ENCODE peak calls at places on chromosomes 5 and 9, in ten cellular contexts. P is thyroid gland, K is colonic mucosa, U is SK-N-SH, L is nephron progenitor cell, N is endothelial cell, W is WTC11, V is hepatocyte, X is neural crest cell, B is activated B cell treated with CpG ODN at 0.5 μM for 24 hours. M is an unnamed sample.

GRCh38 chr5:88159591-88159990 is 109.1 kb downstream of the TMEM161B start:
- DNase-seq in P (no peak), K (no peak), U (no peak), L (no peak), N (no peak), W (no peak), V (no peak), X (no peak), B (no peak), M (no peak)

GRCh38 chr5:14109041-14109747 is 33.9 kb upstream of the TRIO start:
- DNase-seq in P (no peak), K (peak), U (no peak), L (no peak), N (no peak), W (no peak), V (no peak), X (no peak), B (no peak), M (no peak)

GRCh38 chr5:84017704-84018240 is 297.1 kb upstream of the HAPLN1 start:
- DNase-seq in P (no peak), K (no peak), U (no peak), L (no peak), N (no peak), W (no peak), V (no peak), X (no peak), B (no peak), M (no peak)

GRCh38 chr9:118829334-118829733 is 539.9 kb downstream of the BRINP1 start:
- DNase-seq in P (no peak), K (no peak), U (peak), L (no peak), N (no peak), W (no peak), V (peak), X (no peak), B (no peak), M (no peak)

GRCh38 chr9:81621785-81622243 is 67.5 kb downstream of the TLE1 start:
- DNase-seq in P (no peak), K (no peak), U (no peak), L (peak), N (no peak), W (peak), V (no peak), X (peak), B (no peak), M (peak)

GRCh38 chr5:109907189-109907588 is 217.5 kb downstream of the MAN2A1 start:
- DNase-seq in P (no peak), K (no peak), U (no peak), L (no peak), N (no peak), W (no peak), V (no peak), X (no peak), B (no peak), M (no peak)

GRCh38 chr5:6814816-6815215 is 101.6 kb downstream of the TENT4A start:
- DNase-seq in P (no peak), K (no peak), U (no peak), L (no peak), N (no peak), W (no peak), V (no peak), X (no peak), B (no peak), M (no peak)

GRCh38 chr5:107165296-107165695 is 505.4 kb downstream of the EFNA5 start:
- DNase-seq in P (no peak), K (no peak), U (no peak), L (no peak), N (no peak), W (no peak), V (no peak), X (no peak), B (no peak), M (no peak)

GRCh38 chr5:96794757-96795156 is 13.0 kb downstream of the ERAP1 start:
- DNase-seq in P (no peak), K (no peak), U (no peak), L (no peak), N (no peak), W (no peak), V (no peak), X (no peak), B (no peak), M (no peak)

GRCh38 chr9:20352531-20352930 is 269.8 kb downstream of the MLLT3 start:
- DNase-seq in P (no peak), K (no peak), U (no peak), L (no peak), N (no peak), W (no peak), V (no peak), X (no peak), B (no peak), M (no peak)

GRCh38 chr5:149445739-149446369 is 66.8 kb upstream of the IL17B start:
- DNase-seq in P (no peak), K (no peak), U (no peak), L (no peak), N (no peak), W (no peak), V (peak), X (no peak), B (no peak), M (no peak)

GRCh38 chr5:73441377-73441776 is 7.2 kb downstream of the FOXD1 start:
- DNase-seq in P (no peak), K (no peak), U (no peak), L (no peak), N (no peak), W (no peak), V (no peak), X (no peak), B (no peak), M (no peak)

GRCh38 chr5:6729400-6730310 is 16.4 kb downstream of the TENT4A start:
- DNase-seq in P (no peak), K (no peak), U (no peak), L (no peak), N (no peak), W (no peak), V (no peak), X (no peak), B (no peak), M (peak)

GRCh38 chr9:2597483-2597882 is 24.1 kb upstream of the VLDLR start:
- DNase-seq in P (no peak), K (no peak), U (no peak), L (no peak), N (no peak), W (no peak), V (no peak), X (no peak), B (no peak), M (no peak)

GRCh38 chr5:176817369-176817841 is 7.0 kb downstream of the UNC5A start:
- DNase-seq in P (no peak), K (no peak), U (peak), L (peak), N (no peak), W (peak), V (peak), X (no peak), B (no peak), M (peak)

GRCh38 chr9:81971727-81972126 is 16.8 kb upstream of the SPATA31D1 start:
- DNase-seq in P (no peak), K (no peak), U (no peak), L (no peak), N (no peak), W (no peak), V (no peak), X (no peak), B (no peak), M (no peak)

GRCh38 chr9:33081128-33081851 is 4.8 kb upstream of the SMU1 start:
- DNase-seq in P (peak), K (peak), U (peak), L (peak), N (peak), W (peak), V (peak), X (peak), B (no peak), M (no peak)

GRCh38 chr9:137461663-137462395 is 2.7 kb upstream of the NSMF start:
- DNase-seq in P (peak), K (no peak), U (no peak), L (peak), N (no peak), W (peak), V (peak), X (peak), B (peak), M (peak)

GRCh38 chr9:101716629-101717028 is 21.8 kb downstream of the GRIN3A start:
- DNase-seq in P (no peak), K (no peak), U (no peak), L (no peak), N (no peak), W (no peak), V (no peak), X (no peak), B (no peak), M (peak)

GRCh38 chr5:84242286-84242685 is 142.4 kb downstream of the EDIL3 start:
- DNase-seq in P (no peak), K (no peak), U (no peak), L (no peak), N (no peak), W (no peak), V (peak), X (no peak), B (no peak), M (no peak)

GRCh38 chr9:12502520-12502919 is 190.7 kb upstream of the TYRP1 start:
- DNase-seq in P (no peak), K (no peak), U (no peak), L (no peak), N (no peak), W (no peak), V (no peak), X (no peak), B (no peak), M (no peak)

GRCh38 chr5:105929865-105930264 is 1740.9 kb downstream of the EFNA5 start:
- DNase-seq in P (no peak), K (no peak), U (no peak), L (no peak), N (no peak), W (no peak), V (no peak), X (no peak), B (no peak), M (no peak)

GRCh38 chr5:66882592-66883227 is 286.5 kb downstream of the MAST4 start:
- DNase-seq in P (peak), K (no peak), U (no peak), L (no peak), N (no peak), W (no peak), V (no peak), X (no peak), B (no peak), M (no peak)

GRCh38 chr5:150158170-150158949 is 2.7 kb upstream of the PDGFRB start:
- DNase-seq in P (no peak), K (no peak), U (peak), L (peak), N (no peak), W (no peak), V (no peak), X (no peak), B (no peak), M (peak)

GRCh38 chr9:84794981-84795637 is 125.6 kb downstream of the NTRK2 start:
- DNase-seq in P (no peak), K (no peak), U (no peak), L (no peak), N (no peak), W (no peak), V (no peak), X (no peak), B (no peak), M (no peak)

GRCh38 chr9:89806371-89807100 is 201.7 kb downstream of the GADD45G start:
- DNase-seq in P (no peak), K (no peak), U (no peak), L (no peak), N (no peak), W (no peak), V (no peak), X (no peak), B (no peak), M (no peak)

GRCh38 chr9:89808801-89809200 is 204.0 kb downstream of the GADD45G start:
- DNase-seq in P (no peak), K (no peak), U (no peak), L (no peak), N (no peak), W (no peak), V (no peak), X (no peak), B (no peak), M (no peak)

GRCh38 chr9:89807101-89807395 is 202.2 kb downstream of the GADD45G start:
- DNase-seq in P (no peak), K (no peak), U (no peak), L (no peak), N (no peak), W (no peak), V (no peak), X (no peak), B (no peak), M (no peak)

GRCh38 chr9:89807682-89808075 is 202.9 kb downstream of the GADD45G start:
- DNase-seq in P (no peak), K (no peak), U (no peak), L (no peak), N (no peak), W (no peak), V (no peak), X (no peak), B (no peak), M (no peak)

DNA sequence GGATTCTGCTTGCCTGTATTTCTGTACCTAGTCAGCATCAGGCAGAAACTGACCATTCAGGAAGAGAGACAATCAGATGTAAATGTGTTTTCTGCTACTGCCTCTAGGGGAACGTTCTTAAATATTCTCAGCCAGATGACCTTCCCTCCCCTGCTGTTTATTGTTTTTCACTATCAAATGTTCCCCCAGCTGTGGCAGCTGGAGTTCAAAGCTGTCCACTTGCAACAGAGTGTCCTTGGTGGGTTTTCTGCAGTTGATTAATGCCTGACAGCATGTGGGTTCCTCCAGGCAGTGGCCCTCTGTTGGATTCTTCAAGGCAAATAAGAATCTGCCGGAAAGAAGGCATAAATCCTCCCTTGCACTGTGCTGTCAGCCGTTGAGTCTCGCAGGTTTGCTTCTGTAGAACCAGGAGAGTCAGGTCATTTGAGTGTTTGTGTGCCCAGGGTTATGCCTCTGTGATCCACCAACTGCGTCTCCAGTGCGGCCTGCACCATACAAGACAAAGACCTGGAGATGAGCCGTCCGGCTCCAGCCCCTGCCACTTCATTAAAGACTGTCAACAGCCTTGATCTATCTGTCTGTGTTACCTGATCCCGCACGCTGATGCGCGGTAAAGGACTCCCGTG is 203.4 kb downstream of the GADD45G start:
- DNase-seq in P (no peak), K (no peak), U (peak), L (peak), N (no peak), W (no peak), V (no peak), X (no peak), B (no peak), M (no peak)
- TF ChIP-seq CTCF in P (no peak), K (no peak), U (no peak), L (no peak), N (no peak), W (no peak), V (peak), X (peak), B (no peak), M (peak)

DNA sequence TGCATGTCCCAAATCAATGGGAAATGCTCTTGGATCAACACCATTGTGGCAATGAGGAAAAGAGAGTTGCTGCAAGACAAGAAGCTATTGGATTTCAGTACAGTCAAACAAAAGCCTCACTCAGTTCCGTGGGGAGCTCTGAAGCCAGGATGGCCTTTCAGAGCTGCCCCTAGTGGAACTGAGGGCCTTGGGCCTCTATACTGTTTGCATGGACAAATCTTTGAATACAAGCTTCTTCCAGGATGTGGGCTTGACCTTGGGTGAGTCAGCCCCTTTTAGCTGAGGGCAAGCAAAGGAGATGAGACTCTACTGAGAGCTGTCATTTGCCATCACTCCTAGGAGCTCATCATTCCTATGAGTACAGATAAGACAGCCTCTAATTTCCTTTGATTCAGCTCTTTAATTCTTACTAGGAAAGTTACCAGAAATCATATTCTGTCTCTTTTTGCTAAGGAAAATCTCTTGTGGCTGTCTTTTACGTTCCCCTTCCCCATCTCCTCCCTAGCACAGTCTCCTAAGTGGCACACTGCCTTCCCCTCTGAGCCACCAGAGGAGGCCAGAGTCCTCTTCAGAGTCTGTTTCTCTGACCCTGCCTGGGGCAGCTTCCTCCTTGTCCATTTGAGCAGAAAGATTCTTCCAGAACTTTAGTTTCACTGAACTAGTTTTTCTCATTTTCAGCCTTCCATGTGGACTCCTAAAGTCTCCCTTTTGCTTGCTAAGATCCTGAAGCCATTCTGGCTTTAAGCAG is 168.8 kb upstream of the POC5 start:
- DNase-seq in P (peak), K (no peak), U (peak), L (peak), N (peak), W (peak), V (peak), X (peak), B (no peak), M (peak)
- TF ChIP-seq CTCF in P (no peak), K (peak), U (peak), L (peak), N (no peak), W (no peak), V (peak), X (peak), B (no peak), M (no peak)

DNA sequence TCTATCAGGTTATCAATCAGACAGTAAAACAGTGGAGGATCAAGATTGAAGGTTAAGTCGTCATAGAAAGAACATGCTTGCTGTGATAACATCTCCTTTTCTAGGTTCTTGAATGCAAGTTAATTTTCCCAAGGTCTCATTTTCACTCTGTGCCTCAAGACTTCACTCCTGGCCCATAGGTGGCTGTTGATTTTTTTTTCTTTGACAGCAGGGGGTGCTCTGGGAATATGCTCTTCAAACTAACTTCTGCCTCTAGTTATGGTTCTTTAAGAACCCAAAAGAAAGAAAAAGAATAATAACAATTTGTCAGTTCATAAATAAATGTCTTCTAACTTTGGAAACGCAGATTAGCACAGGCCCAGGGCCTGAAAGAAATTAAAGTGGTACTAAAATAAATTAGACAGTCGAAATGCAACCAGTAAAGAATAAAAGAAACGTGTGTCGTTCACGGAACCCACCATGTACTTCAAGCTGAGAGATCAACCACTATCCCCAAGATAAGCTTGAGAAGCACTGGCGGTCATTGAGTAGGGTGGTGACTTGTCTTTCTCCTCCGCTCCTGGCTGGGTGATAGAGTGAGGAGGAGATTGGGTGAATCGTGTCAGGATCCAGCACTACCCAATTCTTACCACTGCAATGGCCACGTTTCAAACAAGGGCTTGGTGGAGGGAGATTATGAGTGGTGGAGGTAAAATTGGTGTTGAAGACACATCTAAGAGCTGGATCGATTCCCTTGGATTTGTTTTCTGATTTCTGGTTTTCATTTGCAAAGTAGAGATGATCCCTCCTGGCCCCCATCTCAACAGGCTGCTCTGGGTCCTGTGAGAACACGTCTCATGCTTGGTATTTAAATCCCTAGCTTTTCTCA is 93.4 kb upstream of the IRX4 start:
- DNase-seq in P (no peak), K (no peak), U (no peak), L (no peak), N (no peak), W (no peak), V (no peak), X (no peak), B (no peak), M (no peak)
- TF ChIP-seq CTCF in P (no peak), K (no peak), U (peak), L (no peak), N (no peak), W (no peak), V (peak), X (no peak), B (no peak), M (no peak)

GRCh38 chr5:112366987-112367386 is 52.1 kb downstream of the EPB41L4A start:
- DNase-seq in P (no peak), K (no peak), U (peak), L (no peak), N (no peak), W (peak), V (peak), X (no peak), B (no peak), M (no peak)
- TF ChIP-seq CTCF in P (no peak), K (no peak), U (peak), L (peak), N (no peak), W (no peak), V (no peak), X (peak), B (no peak), M (peak)

DNA sequence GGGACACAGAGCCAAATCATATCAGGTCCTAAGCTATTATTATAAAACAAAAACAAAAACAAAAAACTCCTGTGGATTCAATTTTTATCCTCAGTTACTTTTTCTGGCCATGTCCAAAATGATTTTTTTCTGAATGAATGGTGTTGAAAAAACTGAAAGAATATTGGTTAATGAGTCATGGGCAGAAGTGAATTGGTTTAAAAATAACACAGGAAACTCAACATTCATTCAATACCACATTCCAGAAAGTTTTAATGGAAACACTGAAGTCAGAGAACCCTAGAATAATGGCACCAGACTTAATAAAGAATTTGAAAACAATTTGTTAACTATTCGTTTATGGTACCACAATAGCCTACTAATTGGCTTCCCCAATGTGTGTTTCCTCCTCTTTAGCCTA is 102.4 kb upstream of the CDH9 start:
- DNase-seq in P (no peak), K (no peak), U (no peak), L (no peak), N (no peak), W (no peak), V (no peak), X (no peak), B (no peak), M (no peak)
- TF ChIP-seq CTCF in P (no peak), K (no peak), U (no peak), L (no peak), N (no peak), W (no peak), V (no peak), X (no peak), B (no peak), M (no peak)

DNA sequence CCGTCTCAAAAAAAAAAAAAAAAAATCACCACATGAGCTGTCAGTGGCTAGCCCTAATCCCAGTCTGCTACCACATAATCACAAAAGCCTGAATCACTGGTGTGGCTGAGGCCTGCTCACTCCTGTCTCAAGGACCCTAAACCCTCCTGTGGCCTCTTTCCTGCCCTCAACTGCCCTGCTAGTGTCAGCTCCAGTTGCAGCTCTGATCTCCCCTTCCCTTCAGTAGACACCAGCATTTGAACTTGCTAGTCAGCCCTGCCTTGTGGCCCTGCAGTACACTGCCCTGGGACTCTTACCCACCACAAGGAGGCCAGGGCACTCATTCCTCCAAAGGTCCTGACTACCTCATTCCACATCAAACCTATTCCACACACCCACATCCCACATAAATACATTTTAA is 9.5 kb upstream of the P4HA2 start:
- DNase-seq in P (no peak), K (no peak), U (no peak), L (no peak), N (no peak), W (no peak), V (no peak), X (no peak), B (no peak), M (no peak)
- TF ChIP-seq CTCF in P (no peak), K (no peak), U (no peak), L (no peak), N (no peak), W (no peak), V (no peak), X (no peak), B (no peak), M (no peak)

M was measured in glutamatergic neuron.